ENCODE peak calls at places on chromosomes 13 and 19, in four cellular contexts. O, G, K and J are unnamed samples.
A peak's percentile ranks its signal among the peaks of the same experiment; 100 is the strongest.

GRCh38 chr13:27632648-27633047 is 11.0 kb downstream of the POLR1D start:
- DNase-seq in O (no peak), G (no peak), K (no peak), J (no peak)

GRCh38 chr19:48461982-48462655 is 6.7 kb downstream of the KCNJ14 start:
- DNase-seq in O (no peak), G (no peak), K (no peak), J (peak; percentile 38)

GRCh38 chr19:46660601-46661019 is 372 bp downstream of the DACT3 start:
- DNase-seq in O (no peak), G (no peak), K (no peak), J (no peak)

GRCh38 chr13:77386880-77387606 is 60.1 kb upstream of the MYCBP2 start:
- DNase-seq in O (no peak), G (peak; percentile 56), K (no peak), J (peak; percentile 10)

GRCh38 chr19:45103200-45103624 is 10.2 kb downstream of the PPP1R37 start:
- DNase-seq in O (no peak), G (no peak), K (peak; percentile 19), J (no peak)

GRCh38 chr19:10368101-10368803 is 12.1 kb downstream of the TYK2 start:
- DNase-seq in O (no peak), G (no peak), K (no peak), J (no peak)

GRCh38 chr19:11377237-11377636 is 2.8 kb downstream of the SWSAP1 start:
- DNase-seq in O (peak; percentile 76), G (peak; percentile 82), K (no peak), J (no peak)

GRCh38 chr13:83221256-83221655 is 661.0 kb downstream of the SLITRK1 start:
- DNase-seq in O (no peak), G (no peak), K (no peak), J (no peak)

GRCh38 chr13:22357132-22357531 is 686.3 kb downstream of the FGF9 start:
- DNase-seq in O (no peak), G (no peak), K (no peak), J (no peak)

GRCh38 chr13:76798037-76798436 is 88.2 kb downstream of the KCTD12 start:
- DNase-seq in O (no peak), G (no peak), K (no peak), J (no peak)

DNA sequence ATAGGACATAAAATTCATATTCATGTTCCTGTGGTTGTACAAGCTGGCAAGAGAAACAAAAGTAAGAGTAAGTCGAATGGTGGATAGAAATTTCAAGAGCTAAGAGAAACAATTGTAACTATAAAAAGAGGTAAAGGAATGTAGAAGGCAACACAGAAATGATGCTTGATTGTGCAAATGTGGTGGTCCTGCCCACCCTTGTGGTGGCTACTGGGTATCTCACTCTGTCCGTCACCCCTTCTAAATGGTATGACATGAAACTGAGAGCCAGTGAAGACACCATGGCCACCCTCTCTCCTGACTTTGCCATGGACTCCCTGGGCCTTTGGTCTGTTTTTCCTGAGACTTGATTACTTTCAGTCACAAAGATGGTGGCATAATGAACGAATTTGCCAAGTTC is 925.9 kb upstream of the SLITRK6 start:
- DNase-seq in O (no peak), G (no peak), K (no peak), J (no peak)
- TF ChIP-seq CTCF in O (peak; percentile 12), G (peak; percentile 37), K (no peak), J (no peak)

DNA sequence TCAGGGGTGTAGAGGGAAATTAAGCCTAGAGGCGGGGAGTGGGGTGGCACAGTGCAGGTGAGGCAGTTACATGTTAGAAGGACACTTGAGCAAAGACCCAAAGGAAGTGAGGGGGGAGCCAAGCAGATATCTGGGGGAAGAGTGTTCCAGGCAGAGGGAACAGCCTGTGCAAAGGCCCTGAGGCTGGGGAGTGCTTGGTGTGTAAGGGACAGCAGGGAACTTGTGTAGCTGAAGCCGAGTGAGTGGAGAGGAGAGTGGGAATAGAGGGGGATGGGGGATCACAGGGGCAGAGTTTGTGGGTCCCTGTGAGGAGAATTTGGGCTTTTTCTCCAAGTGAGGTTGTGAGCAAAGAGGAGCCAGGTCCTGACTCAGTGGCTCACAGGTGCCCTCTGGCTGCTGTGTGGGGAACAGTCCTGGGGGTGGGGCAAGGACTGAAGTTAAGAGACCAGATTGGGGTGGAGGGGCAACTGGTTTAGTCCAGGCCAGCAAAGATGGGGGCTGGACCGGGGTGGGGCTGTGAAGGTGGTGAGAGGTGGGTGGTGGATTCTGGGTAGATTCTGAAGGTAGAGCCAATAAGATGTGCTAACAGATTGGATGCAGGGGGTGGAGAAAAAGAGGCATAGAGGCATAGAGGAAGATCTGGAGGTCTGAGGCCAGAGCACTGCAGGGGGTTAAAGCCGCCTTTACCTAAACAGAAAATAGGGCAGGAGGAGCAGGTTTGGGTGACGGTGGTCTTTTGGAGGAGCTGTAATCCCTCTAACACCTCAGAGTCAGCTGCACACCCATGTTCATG is 75.3 kb downstream of the CACNA1A start:
- DNase-seq in O (peak; percentile 11), G (peak; percentile 53), K (peak; percentile 34), J (peak; percentile 22)
- TF ChIP-seq CTCF in O (peak; percentile 84), G (peak; percentile 93), K (peak; percentile 26), J (peak; percentile 88)

GRCh38 chr19:8253678-8254077 is 44.5 kb downstream of the CERS4 start:
- DNase-seq in O (no peak), G (no peak), K (no peak), J (no peak)

GRCh38 chr19:8252922-8253589 is 43.9 kb downstream of the CERS4 start:
- DNase-seq in O (peak; percentile 38), G (peak; percentile 71), K (peak; percentile 83), J (peak; percentile 74)

GRCh38 chr19:8250596-8250995 is 41.4 kb downstream of the CERS4 start:
- DNase-seq in O (no peak), G (no peak), K (no peak), J (no peak)

GRCh38 chr19:8248348-8249328 is 39.5 kb downstream of the CERS4 start:
- DNase-seq in O (no peak), G (no peak), K (no peak), J (no peak)

GRCh38 chr19:8251025-8251472 is 41.9 kb downstream of the CERS4 start:
- DNase-seq in O (no peak), G (no peak), K (no peak), J (no peak)
- TF ChIP-seq CTCF in O (no peak), G (peak; percentile 18), K (no peak), J (no peak)

GRCh38 chr19:49678970-49679831 is 2.1 kb downstream of the PRMT1 start:
- DNase-seq in O (no peak), G (no peak), K (no peak), J (no peak)

GRCh38 chr19:49679832-49680472 is 2.9 kb downstream of the PRMT1 start:
- DNase-seq in O (no peak), G (no peak), K (no peak), J (no peak)

GRCh38 chr19:49677232-49677881 is at the start of gene PRMT1:
- DNase-seq in O (no peak), G (no peak), K (peak; percentile 24), J (peak; percentile 70)

GRCh38 chr19:49676690-49677231 is 310 bp upstream of the PRMT1 start:
- DNase-seq in O (peak; percentile 100), G (peak; percentile 100), K (peak; percentile 97), J (peak; percentile 99)

DNA sequence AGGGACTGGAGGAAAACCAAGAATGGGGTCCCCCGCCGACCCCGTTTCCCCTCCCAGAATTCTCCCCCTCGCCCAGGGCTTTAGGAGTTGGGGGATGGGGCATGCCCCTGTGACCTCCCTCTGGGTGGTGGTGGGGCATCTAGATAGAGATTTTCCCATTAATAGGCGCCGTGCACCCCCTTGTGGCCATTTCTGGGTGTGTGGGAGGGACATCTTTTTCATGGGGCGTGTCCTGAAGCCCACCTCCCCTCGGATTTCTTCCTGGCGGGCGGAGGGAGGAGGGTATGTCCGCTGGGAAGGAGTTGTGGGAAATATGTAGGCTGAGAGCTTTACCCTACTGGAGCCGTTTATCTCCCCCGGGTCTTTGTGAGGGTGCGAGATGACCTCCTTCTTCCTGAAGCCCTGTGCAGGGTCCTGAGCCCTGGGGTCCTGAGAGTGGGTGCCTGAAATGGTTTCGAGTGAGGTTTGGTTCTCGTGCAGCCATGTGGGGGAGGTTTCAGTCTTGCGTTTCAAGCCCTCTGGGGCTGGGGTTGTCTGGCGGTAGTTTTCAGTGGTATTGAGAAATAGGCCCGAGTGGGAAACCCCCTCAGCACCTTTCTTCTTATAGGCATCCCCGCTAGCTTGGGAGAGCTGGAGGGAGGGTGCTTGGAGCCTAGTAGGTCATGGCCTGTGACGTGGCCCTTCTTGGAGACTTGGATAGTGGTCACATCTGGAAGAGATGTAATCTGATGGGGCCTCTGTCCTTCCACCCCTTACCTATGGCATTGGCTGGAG is 1.0 kb downstream of the PRMT1 start:
- DNase-seq in O (no peak), G (peak; percentile 54), K (peak; percentile 67), J (peak; percentile 74)
- TF ChIP-seq CTCF in O (peak; percentile 70), G (peak; percentile 78), K (peak; percentile 63), J (peak; percentile 61)

GRCh38 chr19:43624933-43625332 is 5.5 kb upstream of the ZNF428 start:
- DNase-seq in O (no peak), G (no peak), K (peak; percentile 68), J (peak; percentile 66)
- TF ChIP-seq CTCF in O (peak; percentile 1), G (peak; percentile 4), K (peak; percentile 51), J (peak; percentile 55)